ENCODE peak calls at places on chromosome 20, in eight cellular contexts. E is uterus, X is SJSA1, U is adipocyte, H is testis, Z is psoas muscle, P is fibroblast of lung, A is GM12878. C is an unnamed sample.
A peak's percentile ranks its signal among the peaks of the same experiment; 100 is the strongest.

GRCh38 chr20:31869942-31870702 is at the start of the genes DUSP15 and TTLL9:
- DNase-seq in E (no peak), X (peak; percentile 36), U (peak; percentile 39), H (peak; percentile 72), Z (peak; percentile 60), P (no peak), A (no peak), C (peak; percentile 39)

GRCh38 chr20:60026010-60026409 is 67.8 kb downstream of the CDH26 start:
- DNase-seq in E (no peak), X (no peak), U (no peak), H (no peak), Z (no peak), P (no peak), A (no peak), C (no peak)

GRCh38 chr20:58075565-58075964 is 152.9 kb downstream of the ANKRD60 start:
- DNase-seq in E (no peak), X (no peak), U (no peak), H (no peak), Z (no peak), P (no peak), A (no peak), C (peak; percentile 50)

GRCh38 chr20:5078399-5078958 is 41.3 kb downstream of the PCNA start:
- DNase-seq in E (peak; percentile 37), X (peak; percentile 36), U (no peak), H (peak; percentile 73), Z (peak; percentile 62), P (peak; percentile 27), A (peak; percentile 98), C (no peak)

GRCh38 chr20:8145246-8145639 is 13.2 kb downstream of the PLCB1 start:
- DNase-seq in E (no peak), X (no peak), U (no peak), H (no peak), Z (no peak), P (no peak), A (no peak), C (no peak)

GRCh38 chr20:57498425-57499400 is 26.2 kb downstream of the CTCFL start:
- DNase-seq in E (no peak), X (no peak), U (peak; percentile 46), H (peak; percentile 55), Z (no peak), P (no peak), A (no peak), C (peak; percentile 59)

GRCh38 chr20:37142708-37143107 is 36.4 kb upstream of the RPN2 start:
- DNase-seq in E (no peak), X (peak; percentile 12), U (peak; percentile 45), H (no peak), Z (no peak), P (peak; percentile 39), A (no peak), C (no peak)

GRCh38 chr20:25308083-25308491 is 60.2 kb downstream of the PYGB start:
- DNase-seq in E (no peak), X (no peak), U (no peak), H (no peak), Z (no peak), P (no peak), A (no peak), C (no peak)

GRCh38 chr20:58760881-58761280 is 68.3 kb downstream of the NPEPL1 start:
- DNase-seq in E (no peak), X (no peak), U (no peak), H (no peak), Z (no peak), P (no peak), A (no peak), C (no peak)

GRCh38 chr20:46255440-46256104 is 52.7 kb downstream of the CDH22 start:
- DNase-seq in E (peak; percentile 54), X (peak; percentile 1), U (no peak), H (peak; percentile 88), Z (peak; percentile 82), P (peak; percentile 39), A (no peak), C (peak; percentile 95)

GRCh38 chr20:50294164-50295088 is 103.8 kb downstream of the CEBPB start:
- DNase-seq in E (no peak), X (no peak), U (no peak), H (no peak), Z (peak; percentile 59), P (no peak), A (no peak), C (no peak)

GRCh38 chr20:49279677-49280462 is 2.0 kb upstream of the ZNFX1 start:
- DNase-seq in E (no peak), X (no peak), U (no peak), H (no peak), Z (no peak), P (no peak), A (no peak), C (no peak)
- H3K36me3 ChIP-seq in E (no peaks in the 10 kb centered on the region), X (peaks cover 79% of the 10 kb centered on the region), U (peaks cover 67% of the 10 kb centered on the region), H (no peaks in the 10 kb centered on the region), Z (peaks cover 36% of the 10 kb centered on the region), P (peaks cover 41% of the 10 kb centered on the region), A (peaks cover 23% of the 10 kb centered on the region), C (peaks cover 71% of the 10 kb centered on the region)

DNA sequence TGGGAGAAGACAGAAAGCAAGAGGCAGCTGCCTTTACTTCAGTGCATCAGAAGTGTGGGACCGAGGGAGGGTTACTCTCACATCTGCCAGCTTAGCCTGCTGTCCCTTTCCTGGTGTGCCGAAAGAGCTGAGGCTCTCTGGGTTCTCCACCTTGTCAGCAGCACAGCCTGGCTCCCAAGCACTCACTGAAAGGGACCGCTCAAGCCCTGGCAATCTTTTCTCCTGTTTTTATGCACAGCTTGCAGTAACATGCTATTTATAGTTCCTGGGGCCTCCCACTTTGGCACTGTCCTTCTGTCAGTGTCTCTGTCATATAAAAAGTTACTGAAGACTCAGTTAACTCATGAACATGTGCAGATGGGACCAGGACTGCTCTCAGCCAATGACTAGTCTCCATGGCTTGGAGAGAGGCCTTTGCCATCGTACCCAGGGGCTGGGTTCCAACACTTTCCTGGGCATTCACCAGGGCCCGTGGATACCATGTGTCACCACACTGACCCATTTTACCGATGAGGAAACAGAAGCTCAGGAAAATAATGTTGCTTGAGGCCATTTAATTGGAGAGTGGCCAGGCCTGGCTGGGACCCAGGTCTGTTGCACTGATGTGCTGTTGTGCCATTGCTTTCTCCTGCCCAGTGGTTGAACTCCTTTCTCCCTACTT is 46.2 kb downstream of the PANK2 start:
- DNase-seq in E (peak; percentile 62), X (no peak), U (no peak), H (peak; percentile 79), Z (peak; percentile 67), P (no peak), A (no peak), C (no peak)
- H3K4me3 ChIP-seq in E (no peak overlapping the region), X (no peak overlapping the region), U (no peak overlapping the region), H (no peak overlapping the region), Z (peak overlapping the region; percentile 38), P (no peak overlapping the region), A (no peak overlapping the region), C (no peak overlapping the region)

GRCh38 chr20:21365771-21366170 is 31.6 kb downstream of the NKX2-4 start:
- DNase-seq in E (no peak), X (no peak), U (no peak), H (no peak), Z (no peak), P (no peak), A (no peak), C (no peak)
- H3K36me3 ChIP-seq in E (no peaks in the 10 kb centered on the region), X (peaks cover 76% of the 10 kb centered on the region), U (peaks cover 66% of the 10 kb centered on the region), H (no peaks in the 10 kb centered on the region), Z (peaks cover 7% of the 10 kb centered on the region), P (peaks cover 3% of the 10 kb centered on the region), A (peaks cover 4% of the 10 kb centered on the region), C (peaks cover 64% of the 10 kb centered on the region)

DNA sequence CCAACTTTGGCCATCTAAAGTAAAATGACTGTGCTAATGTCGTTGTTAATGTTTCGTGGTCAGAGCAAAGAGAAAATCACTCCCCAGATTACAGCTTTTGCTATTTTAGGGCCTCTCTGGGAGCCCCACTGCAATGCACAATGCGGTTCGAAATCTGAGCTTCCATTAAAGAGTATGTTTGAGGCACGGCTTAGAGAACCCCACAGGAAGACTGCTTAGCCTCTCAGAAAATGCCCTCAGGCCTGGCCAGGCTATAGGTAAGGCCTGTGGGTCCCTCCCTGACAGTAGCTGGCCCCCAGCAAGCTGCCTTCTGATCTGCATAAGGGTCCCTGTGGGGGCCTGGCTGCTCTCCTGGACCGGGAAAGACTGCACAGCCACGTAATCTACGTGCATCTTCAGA is 274.6 kb downstream of the PTPRT start:
- DNase-seq in E (no peak), X (no peak), U (no peak), H (no peak), Z (no peak), P (no peak), A (no peak), C (no peak)
- H3K4me3 ChIP-seq in E (no peak overlapping the region), X (no peak overlapping the region), U (no peak overlapping the region), H (no peak overlapping the region), Z (no peak overlapping the region), P (no peak overlapping the region), A (no peak overlapping the region), C (no peak overlapping the region)

DNA sequence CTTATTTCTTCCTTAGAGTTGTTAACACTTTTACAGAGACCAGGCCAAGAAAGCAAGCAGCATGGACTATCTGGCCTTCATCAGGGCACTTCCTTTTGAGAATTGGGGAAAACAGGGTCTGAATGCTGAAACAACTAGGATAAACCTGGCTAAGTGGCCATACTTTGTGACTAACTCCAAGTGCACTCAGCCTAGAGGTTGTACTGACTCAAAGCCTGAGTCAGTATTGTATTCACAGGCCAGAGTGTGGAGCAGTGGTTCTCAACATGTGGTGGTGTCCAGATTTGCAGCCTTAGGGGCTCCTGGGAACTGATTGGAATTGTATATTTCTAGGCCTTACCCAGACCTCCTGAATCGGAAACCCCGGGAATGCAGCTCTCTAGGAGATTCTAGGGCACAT is 20.1 kb downstream of the SEC23B start:
- DNase-seq in E (no peak), X (no peak), U (no peak), H (no peak), Z (no peak), P (peak; percentile 60), A (no peak), C (no peak)
- H3K36me3 ChIP-seq in E (no peaks in the 10 kb centered on the region), X (peaks cover 76% of the 10 kb centered on the region), U (peaks cover 74% of the 10 kb centered on the region), H (no peaks in the 10 kb centered on the region), Z (peaks cover 16% of the 10 kb centered on the region), P (peaks cover 8% of the 10 kb centered on the region), A (peaks cover 20% of the 10 kb centered on the region), C (peaks cover 76% of the 10 kb centered on the region)

GRCh38 chr20:62708591-62709536 is at the start of gene NTSR1:
- DNase-seq in E (no peak), X (no peak), U (peak; percentile 25), H (no peak), Z (no peak), P (peak; percentile 9), A (no peak), C (no peak)

GRCh38 chr20:62706857-62707256 is 1.8 kb upstream of the NTSR1 start:
- DNase-seq in E (no peak), X (no peak), U (no peak), H (no peak), Z (no peak), P (no peak), A (no peak), C (no peak)

GRCh38 chr20:62707281-62707941 is 1.2 kb upstream of the NTSR1 start:
- DNase-seq in E (no peak), X (no peak), U (no peak), H (no peak), Z (no peak), P (no peak), A (no peak), C (no peak)

GRCh38 chr20:62709537-62709905 is 885 bp downstream of the NTSR1 start:
- DNase-seq in E (no peak), X (no peak), U (no peak), H (no peak), Z (no peak), P (no peak), A (no peak), C (no peak)

GRCh38 chr20:62707981-62708521 is 585 bp upstream of the NTSR1 start:
- DNase-seq in E (no peak), X (no peak), U (no peak), H (no peak), Z (no peak), P (no peak), A (no peak), C (peak; percentile 49)
- H3K4me3 ChIP-seq in E (no peak overlapping the region), X (no peak overlapping the region), U (no peak overlapping the region), H (peak overlapping the region; percentile 18), Z (no peak overlapping the region), P (no peak overlapping the region), A (no peak overlapping the region), C (no peak overlapping the region)